ENCODE peak calls at places on chromosomes 12 and 14, in seven cellular contexts. W is heart right ventricle; F is colonic mucosa; R is CD8-positive, alpha-beta T cell; I is brain microvascular endothelial cell; J is A549; G is cardiac muscle cell. C is an unnamed sample.

GRCh38 chr12:122951406-122951805 is 14.9 kb downstream of the ABCB9 start:
- DNase-seq in W (no peak), F (peak; percentile 77), R (no peak), I (peak; percentile 59), J (no peak), G (no peak), C (no peak)

GRCh38 chr12:119802472-119802871 is 74.6 kb downstream of the CIT start:
- DNase-seq in W (peak; percentile 21), F (no peak), R (no peak), I (no peak), J (no peak), G (no peak), C (no peak)

GRCh38 chr14:64992328-64992885 is 5.7 kb downstream of the FNTB start:
- DNase-seq in W (no peak), F (no peak), R (no peak), I (no peak), J (no peak), G (no peak), C (peak; percentile 66)

GRCh38 chr12:109735825-109736551 is 22.4 kb downstream of the FAM222A start:
- DNase-seq in W (peak; percentile 61), F (no peak), R (no peak), I (no peak), J (no peak), G (no peak), C (peak; percentile 48)

GRCh38 chr14:71468701-71469100 is 463.5 kb upstream of the RGS6 start:
- DNase-seq in W (no peak), F (no peak), R (no peak), I (no peak), J (no peak), G (no peak), C (no peak)

GRCh38 chr12:130744274-130744673 is 28.2 kb upstream of the RIMBP2 start:
- DNase-seq in W (no peak), F (no peak), R (no peak), I (no peak), J (no peak), G (no peak), C (no peak)

GRCh38 chr12:132071837-132072384 is 72.2 kb downstream of the DDX51 start:
- DNase-seq in W (no peak), F (no peak), R (no peak), I (no peak), J (no peak), G (no peak), C (no peak)

GRCh38 chr12:125203145-125203765 is 138.0 kb downstream of the AACS start:
- DNase-seq in W (no peak), F (no peak), R (no peak), I (no peak), J (peak; percentile 65), G (no peak), C (no peak)

GRCh38 chr14:79767278-79767677 is 444.0 kb downstream of the DIO2 start:
- DNase-seq in W (no peak), F (no peak), R (no peak), I (no peak), J (no peak), G (no peak), C (no peak)

GRCh38 chr14:52640137-52640536 is 55.2 kb downstream of the ERO1A start:
- DNase-seq in W (no peak), F (no peak), R (no peak), I (no peak), J (no peak), G (no peak), C (no peak)

GRCh38 chr12:53751336-53752191 is at the start of gene CISTR:
- DNase-seq in W (peak; percentile 46), F (no peak), R (no peak), I (no peak), J (no peak), G (peak; percentile 44), C (peak; percentile 78)

DNA sequence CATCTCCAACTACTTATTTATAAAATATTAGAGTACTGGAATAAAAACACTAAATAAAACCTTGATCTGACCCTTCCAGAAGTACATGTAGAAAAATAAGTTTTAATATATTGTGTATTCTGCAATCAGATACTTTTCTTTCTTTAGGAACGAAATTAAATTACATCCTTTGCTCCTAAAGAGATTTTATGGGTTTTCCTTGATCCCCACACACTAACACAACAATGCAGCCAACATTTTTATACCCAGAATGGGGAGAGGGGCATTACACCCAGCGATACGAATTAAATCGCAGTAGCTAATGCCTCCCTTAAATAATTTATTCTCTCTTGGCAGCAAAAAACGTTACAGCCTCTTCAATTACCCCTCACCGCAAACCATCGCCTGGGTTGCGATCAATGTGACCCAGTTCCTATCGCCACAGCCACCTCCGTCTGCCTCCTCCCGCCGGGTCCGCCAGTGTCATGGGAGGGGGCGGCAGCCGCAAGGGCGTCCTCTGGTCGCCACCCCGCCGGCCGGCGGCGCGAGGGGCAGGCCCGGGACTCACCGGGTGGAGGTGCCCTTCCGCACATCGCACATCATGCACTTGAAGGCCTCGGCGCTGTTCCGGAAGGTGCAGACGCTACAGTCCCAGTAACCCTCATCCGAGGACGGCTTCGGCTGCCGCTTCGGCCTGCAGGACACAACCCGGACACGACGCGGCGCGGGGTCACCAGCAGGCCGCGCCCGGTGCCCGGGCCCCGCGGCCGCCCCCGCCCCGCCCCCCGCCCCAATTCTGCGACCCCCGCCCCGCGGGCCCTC is 796 bp downstream of the YAF2 start:
- DNase-seq in W (peak; percentile 78), F (peak; percentile 80), R (peak; percentile 33), I (peak; percentile 69), J (peak; percentile 71), G (peak; percentile 89), C (peak; percentile 92)
- TF ChIP-seq CTCF in W (peak; percentile 17), F (no peak), R (peak; percentile 49), I (peak; percentile 59), J (peak; percentile 41), G (peak; percentile 49), C (peak; percentile 50)

GRCh38 chr14:77086951-77087350 is 11.1 kb upstream of the CIPC start:
- DNase-seq in W (no peak), F (no peak), R (no peak), I (no peak), J (no peak), G (no peak), C (no peak)
- H3K27ac ChIP-seq in W (no peak overlapping the region), F (no peak overlapping the region), R (no peak overlapping the region), I (no peak overlapping the region), J (no peak overlapping the region), G (no peak overlapping the region), C (peak overlapping the region; percentile 40)

DNA sequence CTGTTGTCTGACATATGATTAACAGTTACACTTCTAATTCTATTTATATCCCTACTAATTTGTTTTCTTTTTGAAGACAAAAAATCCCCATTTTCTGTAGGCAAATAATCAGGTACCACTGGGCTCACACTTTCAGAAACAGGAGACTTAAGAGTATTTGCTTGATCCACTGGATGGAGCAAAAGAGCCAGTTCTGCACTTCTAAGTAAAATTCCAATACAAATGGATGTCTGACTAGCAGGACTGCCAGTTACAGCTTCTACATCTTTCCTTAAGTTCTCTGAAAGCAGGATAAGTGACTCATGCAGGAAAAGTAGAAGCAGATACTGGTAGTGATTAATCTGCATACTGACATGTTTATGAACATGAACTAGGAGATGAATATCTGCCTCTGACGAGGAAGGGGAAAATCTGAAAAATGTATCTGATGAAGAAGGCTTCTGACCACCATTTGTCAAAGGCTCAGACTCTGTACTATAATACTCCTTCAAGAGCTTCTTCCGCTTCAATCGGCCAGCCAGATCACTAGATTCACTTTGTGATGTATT is 73.8 kb upstream of the ANKS1B start:
- DNase-seq in W (no peak), F (no peak), R (no peak), I (peak; percentile 74), J (no peak), G (peak; percentile 0), C (no peak)
- TF ChIP-seq CTCF in W (no peak), F (no peak), R (no peak), I (peak; percentile 58), J (no peak), G (peak; percentile 54), C (no peak)

GRCh38 chr12:99911967-99912366 is 72.8 kb downstream of the ANKS1B start:
- DNase-seq in W (no peak), F (no peak), R (no peak), I (no peak), J (no peak), G (no peak), C (no peak)
- H3K27ac ChIP-seq in W (no peak overlapping the region), F (no peak overlapping the region), R (no peak overlapping the region), I (peak overlapping the region; percentile 73), J (peak overlapping the region; percentile 82), G (no peak overlapping the region), C (no peak overlapping the region)

GRCh38 chr12:116713529-116713928 is 24.3 kb downstream of the SPRING1 start:
- DNase-seq in W (no peak), F (no peak), R (no peak), I (no peak), J (no peak), G (no peak), C (no peak)
- TF ChIP-seq CTCF in W (no peak), F (no peak), R (no peak), I (no peak), J (no peak), G (no peak), C (no peak)

GRCh38 chr14:77314043-77314442 is 6.6 kb downstream of the POMT2 start:
- DNase-seq in W (no peak), F (no peak), R (no peak), I (peak; percentile 26), J (no peak), G (no peak), C (no peak)

GRCh38 chr14:77315115-77315944 is 5.4 kb downstream of the POMT2 start:
- DNase-seq in W (no peak), F (no peak), R (no peak), I (no peak), J (no peak), G (peak; percentile 17), C (no peak)

GRCh38 chr14:77314539-77314938 is 6.1 kb downstream of the POMT2 start:
- DNase-seq in W (no peak), F (no peak), R (no peak), I (no peak), J (no peak), G (no peak), C (no peak)

GRCh38 chr14:77311217-77311616 is 9.5 kb downstream of the POMT2 start:
- DNase-seq in W (no peak), F (no peak), R (no peak), I (no peak), J (no peak), G (no peak), C (no peak)

DNA sequence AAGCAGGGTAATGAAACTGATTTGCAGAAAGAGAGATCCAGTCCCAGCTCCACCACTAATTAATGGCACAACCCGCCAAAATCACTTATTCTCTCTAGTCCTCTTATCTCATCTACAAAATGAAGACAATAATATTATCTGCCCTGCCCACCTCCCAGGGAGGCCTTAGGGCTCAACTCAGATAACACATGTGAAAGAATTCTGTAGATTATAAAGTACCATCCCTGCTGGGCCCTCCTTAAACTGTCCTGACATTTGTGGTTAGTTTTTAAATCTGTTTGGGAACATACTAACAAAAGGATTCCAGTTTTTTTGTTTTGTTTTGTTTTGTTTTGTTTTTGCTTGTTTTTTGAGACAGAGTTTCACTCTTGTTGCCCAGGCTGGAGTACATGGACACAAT is 7.3 kb downstream of the POMT2 start:
- DNase-seq in W (no peak), F (no peak), R (no peak), I (no peak), J (no peak), G (no peak), C (no peak)
- H3K27ac ChIP-seq in W (no peak overlapping the region), F (no peak overlapping the region), R (no peak overlapping the region), I (no peak overlapping the region), J (peak overlapping the region; percentile 76), G (peak overlapping the region; percentile 16), C (no peak overlapping the region)